ENCODE peak calls at places on chromosomes 6 and 20, in four cellular contexts. Y is heart right ventricle, E is right atrium auricular region, K is lung. F is an unnamed sample.

GRCh38 chr20:53828673-53829085 is 235.0 kb upstream of the ZNF217 start:
- DNase-seq in Y (no peak), E (no peak), K (no peak), F (peak)

GRCh38 chr20:23144856-23145255 is 58.7 kb upstream of the CD93 start:
- DNase-seq in Y (no peak), E (no peak), K (no peak), F (no peak)

GRCh38 chr6:39808934-39809333 is 16.8 kb downstream of the DAAM2 start:
- DNase-seq in Y (no peak), E (no peak), K (no peak), F (no peak)

GRCh38 chr6:122187186-122187585 is 212.3 kb upstream of the HSF2 start:
- DNase-seq in Y (no peak), E (no peak), K (no peak), F (no peak)

GRCh38 chr20:15836634-15837033 is 736.6 kb downstream of the KIF16B start:
- DNase-seq in Y (no peak), E (no peak), K (no peak), F (no peak)

GRCh38 chr6:9461161-9461560 is 953.7 kb downstream of the TFAP2A start:
- DNase-seq in Y (no peak), E (no peak), K (no peak), F (no peak)

GRCh38 chr20:2397091-2397490 is 16.4 kb downstream of the TGM6 start:
- DNase-seq in Y (no peak), E (no peak), K (no peak), F (no peak)

GRCh38 chr6:165806126-165806810 is 143.2 kb upstream of the PDE10A start:
- DNase-seq in Y (no peak), E (no peak), K (no peak), F (no peak)

GRCh38 chr20:29878281-29878741 is 1379.2 kb upstream of the DEFB115 start:
- DNase-seq in Y (peak), E (no peak), K (no peak), F (no peak)

GRCh38 chr20:50931048-50931305 is 260 bp downstream of the ADNP start:
- DNase-seq in Y (no peak), E (no peak), K (no peak), F (no peak)

GRCh38 chr6:22681761-22682160 is 112.4 kb downstream of the HDGFL1 start:
- DNase-seq in Y (no peak), E (no peak), K (no peak), F (no peak)

GRCh38 chr6:136873733-136874132 is 48.4 kb upstream of the SLC35D3 start:
- DNase-seq in Y (no peak), E (no peak), K (no peak), F (no peak)

GRCh38 chr20:4780245-4780644 is 58.5 kb downstream of the PRND start:
- DNase-seq in Y (no peak), E (no peak), K (no peak), F (no peak)

GRCh38 chr6:9370480-9370879 is 935.1 kb upstream of the SLC35B3 start:
- DNase-seq in Y (no peak), E (no peak), K (no peak), F (no peak)

GRCh38 chr6:152748843-152749242 is 1.8 kb upstream of the VIP start:
- DNase-seq in Y (no peak), E (no peak), K (no peak), F (peak)

GRCh38 chr6:128632131-128632530 is 111.7 kb upstream of the PTPRK start:
- DNase-seq in Y (no peak), E (no peak), K (no peak), F (no peak)

GRCh38 chr6:5034328-5034727 is 30.5 kb upstream of the RPP40 start:
- DNase-seq in Y (no peak), E (no peak), K (no peak), F (no peak)

DNA sequence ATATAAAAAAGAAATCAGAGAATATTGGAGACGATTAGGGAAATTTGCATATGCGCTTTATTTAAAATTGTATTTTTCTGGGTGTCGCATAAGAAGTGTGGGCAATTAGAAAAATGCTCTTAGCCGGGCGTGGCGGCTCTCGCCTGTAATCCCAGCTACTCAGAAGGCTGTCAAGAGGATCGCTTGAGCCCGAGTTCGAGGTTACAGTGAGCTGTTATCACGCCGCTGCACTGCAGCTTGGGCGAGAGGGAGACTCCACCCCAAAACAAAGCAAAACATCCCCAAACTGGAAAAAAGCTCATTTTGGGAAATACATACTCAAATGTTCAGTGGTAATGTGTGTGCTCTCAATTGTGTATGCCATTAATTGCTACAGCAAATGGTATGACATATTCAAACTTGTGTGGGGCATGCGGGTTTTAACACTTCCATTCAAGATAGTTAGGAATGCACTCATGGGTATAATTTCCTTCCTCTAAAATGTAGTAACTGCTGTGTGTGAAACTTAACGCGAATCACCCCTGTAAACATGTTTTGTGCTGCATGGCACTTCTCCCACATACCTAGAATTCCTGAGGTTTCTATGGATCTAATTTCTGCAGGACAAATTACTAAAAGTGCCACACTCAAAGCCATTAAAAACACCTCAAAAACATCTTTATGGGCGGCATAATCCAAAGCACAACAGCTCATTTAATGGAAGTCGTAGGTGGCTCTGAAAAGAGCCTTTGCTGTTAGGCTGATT is 54.7 kb upstream of the HFE start:
- DNase-seq in Y (no peak), E (no peak), K (no peak), F (peak)
- H3K4me3 ChIP-seq in Y (peak), E (peak), K (peak), F (peak)

GRCh38 chr6:47571488-47571887 is 93.9 kb downstream of the CD2AP start:
- DNase-seq in Y (no peak), E (no peak), K (no peak), F (no peak)
- H3K4me3 ChIP-seq in Y (no peak), E (no peak), K (no peak), F (no peak)

GRCh38 chr6:159982726-159983506 is 14.0 kb downstream of the IGF2R start:
- DNase-seq in Y (no peak), E (no peak), K (no peak), F (no peak)

GRCh38 chr6:159980474-159980873 is 11.6 kb downstream of the IGF2R start:
- DNase-seq in Y (no peak), E (no peak), K (no peak), F (no peak)

GRCh38 chr6:159981171-159981571 is 12.3 kb downstream of the IGF2R start:
- DNase-seq in Y (no peak), E (no peak), K (no peak), F (no peak)

GRCh38 chr6:159983641-159984080 is 14.8 kb downstream of the IGF2R start:
- DNase-seq in Y (no peak), E (no peak), K (no peak), F (no peak)

GRCh38 chr6:159981591-159982245 is 12.8 kb downstream of the IGF2R start:
- DNase-seq in Y (no peak), E (no peak), K (no peak), F (no peak)
- H3K4me3 ChIP-seq in Y (no peak), E (no peak), K (no peak), F (no peak)

DNA sequence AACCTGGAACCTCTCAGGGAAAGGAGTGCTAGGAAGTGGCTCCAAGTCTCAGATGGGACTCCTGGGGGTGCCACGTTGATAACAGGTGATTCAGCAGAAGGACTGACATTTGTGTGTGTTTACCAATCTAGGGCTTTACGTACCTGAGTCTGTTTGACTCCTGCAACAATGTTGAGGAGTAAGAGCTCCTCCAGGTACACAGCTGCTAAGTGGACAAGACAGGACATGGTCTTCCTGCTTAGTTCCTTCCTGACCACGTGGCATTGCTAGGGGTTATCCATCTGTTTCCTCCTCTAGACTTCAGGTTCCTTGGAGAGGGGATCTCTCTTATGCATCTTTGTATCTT is 164.5 kb upstream of the SLC24A3 start:
- DNase-seq in Y (no peak), E (no peak), K (no peak), F (no peak)
- H3K4me3 ChIP-seq in Y (no peak), E (no peak), K (no peak), F (no peak)

GRCh38 chr20:42441862-42442196 is 747.9 kb downstream of the PTPRT start:
- DNase-seq in Y (no peak), E (no peak), K (no peak), F (peak)
- H3K4me3 ChIP-seq in Y (no peak), E (no peak), K (no peak), F (no peak)

GRCh38 chr6:159979136-159979874 is 10.4 kb downstream of the IGF2R start:
- DNase-seq in Y (peak), E (no peak), K (no peak), F (peak)
- H3K4me3 ChIP-seq in Y (no peak), E (no peak), K (no peak), F (peak)

DNA sequence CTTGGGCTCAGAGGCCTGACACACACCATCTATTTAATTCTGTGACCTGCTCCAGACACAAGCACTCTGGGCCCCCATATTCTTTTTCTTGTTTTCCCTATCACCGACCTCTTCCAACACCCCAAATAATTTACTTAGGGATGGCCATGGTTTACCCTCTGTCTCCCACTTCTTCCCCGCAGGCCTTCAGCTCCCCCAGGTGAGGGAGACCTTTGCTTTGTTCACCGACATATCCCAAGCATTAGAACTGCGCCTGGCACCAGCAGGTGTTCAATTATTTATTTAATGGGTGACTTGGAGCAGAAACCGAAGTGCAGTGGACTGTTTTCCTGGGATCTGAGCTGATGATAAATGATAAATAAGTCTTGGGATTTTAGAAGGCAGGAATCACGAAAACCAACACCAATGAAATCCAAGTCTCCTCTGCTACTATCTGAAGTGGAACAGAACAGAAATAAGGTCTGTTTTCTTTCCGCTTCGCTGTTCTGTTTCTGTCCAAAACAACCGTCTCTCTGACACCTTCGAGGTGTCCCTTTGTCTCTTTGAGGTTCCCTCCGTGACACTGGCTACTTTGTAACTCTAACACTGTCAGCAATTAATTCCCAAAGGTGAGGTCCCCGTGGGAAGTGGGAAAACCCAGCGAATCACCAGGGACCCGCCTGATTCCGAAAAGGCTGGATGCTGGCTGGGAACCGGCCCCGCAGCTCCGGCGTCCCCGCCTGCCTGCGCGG is 1.1 kb upstream of the RIN2 start:
- DNase-seq in Y (no peak), E (peak), K (no peak), F (no peak)
- H3K4me3 ChIP-seq in Y (peak), E (peak), K (peak), F (peak)

DNA sequence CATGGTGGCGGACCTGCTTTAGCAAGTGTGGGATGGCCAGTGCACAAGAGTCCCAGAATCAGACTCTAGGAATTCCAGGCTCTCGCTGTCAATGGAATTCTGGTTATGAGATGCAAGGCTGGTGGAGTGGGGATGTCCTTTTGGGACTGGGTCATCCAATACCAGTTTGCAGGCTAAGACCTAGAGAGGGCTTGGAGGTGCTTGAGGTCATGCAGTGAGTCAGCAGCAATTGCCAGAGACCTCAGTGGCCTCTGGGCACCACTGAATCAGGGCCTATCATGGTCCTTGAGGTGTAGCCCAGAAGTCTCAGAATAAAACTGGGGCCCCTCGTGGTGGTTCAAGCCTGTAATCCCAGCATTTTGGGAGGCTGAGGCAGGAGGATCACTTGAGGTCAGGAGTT is 1.4 kb upstream of the SCRT2 start:
- DNase-seq in Y (no peak), E (no peak), K (no peak), F (no peak)
- H3K4me3 ChIP-seq in Y (no peak), E (no peak), K (no peak), F (no peak)

GRCh38 chr20:58228103-58228483 is 360 bp downstream of the ANKRD60 start:
- DNase-seq in Y (no peak), E (no peak), K (no peak), F (no peak)
- H3K4me3 ChIP-seq in Y (no peak), E (peak), K (no peak), F (no peak)

GRCh38 chr6:34239240-34239825 is 2.7 kb downstream of the HMGA1 start:
- DNase-seq in Y (no peak), E (no peak), K (no peak), F (no peak)
- H3K4me3 ChIP-seq in Y (no peak), E (no peak), K (no peak), F (no peak)

F was measured in SJCRH30.